ENCODE peak calls at places on chromosomes 12 and 14, in seven cellular contexts. One of them, this sample, is unnamed.

GRCh38 chr12:116156614-116157013 is 120.9 kb downstream of the MED13L start:
- DNase-seq in PC-9: no peak
- DNase-seq in effector memory CD8-positive, alpha-beta T cell: no peak
- DNase-seq in activated naive CD8-positive, alpha-beta T cell treated with anti-CD3 and anti-CD28 coated beads, Interleukin-2, amount 50 U/mL, for 24 hours: no peak
- DNase-seq in lower lobe of right lung: no peak
- DNase-seq in OCI-LY7: no peak
- DNase-seq in HS-5: no peak
- DNase-seq in this sample: no peak

GRCh38 chr12:84357314-84357713 is 555.3 kb downstream of the SLC6A15 start:
- DNase-seq in PC-9: no peak
- DNase-seq in effector memory CD8-positive, alpha-beta T cell: no peak
- DNase-seq in activated naive CD8-positive, alpha-beta T cell treated with anti-CD3 and anti-CD28 coated beads, Interleukin-2, amount 50 U/mL, for 24 hours: no peak
- DNase-seq in lower lobe of right lung: no peak
- DNase-seq in OCI-LY7: no peak
- DNase-seq in HS-5: no peak
- DNase-seq in this sample: no peak

GRCh38 chr12:25644964-25645363 is 91.9 kb upstream of the LMNTD1 start:
- DNase-seq in PC-9: no peak
- DNase-seq in effector memory CD8-positive, alpha-beta T cell: no peak
- DNase-seq in activated naive CD8-positive, alpha-beta T cell treated with anti-CD3 and anti-CD28 coated beads, Interleukin-2, amount 50 U/mL, for 24 hours: no peak
- DNase-seq in lower lobe of right lung: no peak
- DNase-seq in OCI-LY7: no peak
- DNase-seq in HS-5: no peak
- DNase-seq in this sample: no peak

GRCh38 chr14:87690076-87690661 is 302.8 kb downstream of the GALC start:
- DNase-seq in PC-9: no peak
- DNase-seq in effector memory CD8-positive, alpha-beta T cell: no peak
- DNase-seq in activated naive CD8-positive, alpha-beta T cell treated with anti-CD3 and anti-CD28 coated beads, Interleukin-2, amount 50 U/mL, for 24 hours: no peak
- DNase-seq in lower lobe of right lung: no peak
- DNase-seq in OCI-LY7: no peak
- DNase-seq in HS-5: no peak
- DNase-seq in this sample: no peak

GRCh38 chr14:99471731-99472130 is 8.9 kb downstream of the SETD3 start:
- DNase-seq in PC-9: no peak
- DNase-seq in effector memory CD8-positive, alpha-beta T cell: no peak
- DNase-seq in activated naive CD8-positive, alpha-beta T cell treated with anti-CD3 and anti-CD28 coated beads, Interleukin-2, amount 50 U/mL, for 24 hours: no peak
- DNase-seq in lower lobe of right lung: no peak
- DNase-seq in OCI-LY7: no peak
- DNase-seq in HS-5: no peak
- DNase-seq in this sample: no peak

GRCh38 chr12:14913381-14913781 is 25.0 kb downstream of the ERP27 start:
- DNase-seq in PC-9: peak; percentile 62
- DNase-seq in effector memory CD8-positive, alpha-beta T cell: no peak
- DNase-seq in activated naive CD8-positive, alpha-beta T cell treated with anti-CD3 and anti-CD28 coated beads, Interleukin-2, amount 50 U/mL, for 24 hours: no peak
- DNase-seq in lower lobe of right lung: no peak
- DNase-seq in OCI-LY7: no peak
- DNase-seq in HS-5: no peak
- DNase-seq in this sample: peak; percentile 37

GRCh38 chr14:36604757-36605505 is 22.5 kb upstream of the NKX2-8 start:
- DNase-seq in PC-9: peak; percentile 51
- DNase-seq in effector memory CD8-positive, alpha-beta T cell: no peak
- DNase-seq in activated naive CD8-positive, alpha-beta T cell treated with anti-CD3 and anti-CD28 coated beads, Interleukin-2, amount 50 U/mL, for 24 hours: no peak
- DNase-seq in lower lobe of right lung: no peak
- DNase-seq in OCI-LY7: peak; percentile 66
- DNase-seq in HS-5: peak; percentile 63
- DNase-seq in this sample: no peak

GRCh38 chr14:23436327-23437141 is 1.1 kb upstream of the MYH7 start:
- DNase-seq in PC-9: no peak
- DNase-seq in effector memory CD8-positive, alpha-beta T cell: no peak
- DNase-seq in activated naive CD8-positive, alpha-beta T cell treated with anti-CD3 and anti-CD28 coated beads, Interleukin-2, amount 50 U/mL, for 24 hours: no peak
- DNase-seq in lower lobe of right lung: no peak
- DNase-seq in OCI-LY7: no peak
- DNase-seq in HS-5: no peak
- DNase-seq in this sample: no peak

GRCh38 chr12:114869091-114869834 is 185.3 kb upstream of the TBX3 start:
- DNase-seq in PC-9: no peak
- DNase-seq in effector memory CD8-positive, alpha-beta T cell: no peak
- DNase-seq in activated naive CD8-positive, alpha-beta T cell treated with anti-CD3 and anti-CD28 coated beads, Interleukin-2, amount 50 U/mL, for 24 hours: no peak
- DNase-seq in lower lobe of right lung: no peak
- DNase-seq in OCI-LY7: no peak
- DNase-seq in HS-5: peak; percentile 13
- DNase-seq in this sample: no peak

GRCh38 chr12:45756666-45757065 is 27.2 kb downstream of the ARID2 start:
- DNase-seq in PC-9: no peak
- DNase-seq in effector memory CD8-positive, alpha-beta T cell: no peak
- DNase-seq in activated naive CD8-positive, alpha-beta T cell treated with anti-CD3 and anti-CD28 coated beads, Interleukin-2, amount 50 U/mL, for 24 hours: no peak
- DNase-seq in lower lobe of right lung: no peak
- DNase-seq in OCI-LY7: no peak
- DNase-seq in HS-5: no peak
- DNase-seq in this sample: no peak

GRCh38 chr14:98103705-98104104 is 1168.3 kb downstream of the BCL11B start:
- DNase-seq in PC-9: no peak
- DNase-seq in effector memory CD8-positive, alpha-beta T cell: no peak
- DNase-seq in activated naive CD8-positive, alpha-beta T cell treated with anti-CD3 and anti-CD28 coated beads, Interleukin-2, amount 50 U/mL, for 24 hours: no peak
- DNase-seq in lower lobe of right lung: no peak
- DNase-seq in OCI-LY7: no peak
- DNase-seq in HS-5: no peak
- DNase-seq in this sample: no peak

GRCh38 chr12:48183876-48184548 is 568 bp downstream of the CCDC184 start:
- DNase-seq in PC-9: no peak
- DNase-seq in effector memory CD8-positive, alpha-beta T cell: no peak
- DNase-seq in activated naive CD8-positive, alpha-beta T cell treated with anti-CD3 and anti-CD28 coated beads, Interleukin-2, amount 50 U/mL, for 24 hours: peak; percentile 23
- DNase-seq in lower lobe of right lung: no peak
- DNase-seq in OCI-LY7: no peak
- DNase-seq in HS-5: no peak
- DNase-seq in this sample: no peak

GRCh38 chr14:71235865-71236264 is 328.6 kb downstream of the PCNX1 start:
- DNase-seq in PC-9: no peak
- DNase-seq in effector memory CD8-positive, alpha-beta T cell: no peak
- DNase-seq in activated naive CD8-positive, alpha-beta T cell treated with anti-CD3 and anti-CD28 coated beads, Interleukin-2, amount 50 U/mL, for 24 hours: no peak
- DNase-seq in lower lobe of right lung: no peak
- DNase-seq in OCI-LY7: no peak
- DNase-seq in HS-5: no peak
- DNase-seq in this sample: peak; percentile 65

GRCh38 chr14:94113908-94114588 is 3.5 kb downstream of the IFI27 start:
- DNase-seq in PC-9: no peak
- DNase-seq in effector memory CD8-positive, alpha-beta T cell: no peak
- DNase-seq in activated naive CD8-positive, alpha-beta T cell treated with anti-CD3 and anti-CD28 coated beads, Interleukin-2, amount 50 U/mL, for 24 hours: no peak
- DNase-seq in lower lobe of right lung: no peak
- DNase-seq in OCI-LY7: no peak
- DNase-seq in HS-5: no peak
- DNase-seq in this sample: no peak

GRCh38 chr12:108638141-108638823 is 4.6 kb upstream of the SELPLG start:
- DNase-seq in PC-9: no peak
- DNase-seq in effector memory CD8-positive, alpha-beta T cell: no peak
- DNase-seq in activated naive CD8-positive, alpha-beta T cell treated with anti-CD3 and anti-CD28 coated beads, Interleukin-2, amount 50 U/mL, for 24 hours: no peak
- DNase-seq in lower lobe of right lung: peak; percentile 49
- DNase-seq in OCI-LY7: peak; percentile 77
- DNase-seq in HS-5: no peak
- DNase-seq in this sample: no peak

GRCh38 chr12:31238764-31239387 is 87.1 kb downstream of the SINHCAF start:
- DNase-seq in PC-9: peak; percentile 71
- DNase-seq in effector memory CD8-positive, alpha-beta T cell: peak; percentile 17
- DNase-seq in activated naive CD8-positive, alpha-beta T cell treated with anti-CD3 and anti-CD28 coated beads, Interleukin-2, amount 50 U/mL, for 24 hours: peak; percentile 70
- DNase-seq in lower lobe of right lung: no peak
- DNase-seq in OCI-LY7: peak; percentile 73
- DNase-seq in HS-5: peak; percentile 22
- DNase-seq in this sample: peak; percentile 70

GRCh38 chr12:19449814-19450213 is 10.5 kb downstream of the AEBP2 start:
- DNase-seq in PC-9: no peak
- DNase-seq in effector memory CD8-positive, alpha-beta T cell: no peak
- DNase-seq in activated naive CD8-positive, alpha-beta T cell treated with anti-CD3 and anti-CD28 coated beads, Interleukin-2, amount 50 U/mL, for 24 hours: no peak
- DNase-seq in lower lobe of right lung: no peak
- DNase-seq in OCI-LY7: no peak
- DNase-seq in HS-5: no peak
- DNase-seq in this sample: no peak

GRCh38 chr12:121214171-121214777 is 4.3 kb downstream of the P2RX4 start:
- DNase-seq in PC-9: no peak
- DNase-seq in effector memory CD8-positive, alpha-beta T cell: no peak
- DNase-seq in activated naive CD8-positive, alpha-beta T cell treated with anti-CD3 and anti-CD28 coated beads, Interleukin-2, amount 50 U/mL, for 24 hours: no peak
- DNase-seq in lower lobe of right lung: no peak
- DNase-seq in OCI-LY7: no peak
- DNase-seq in HS-5: peak; percentile 75
- DNase-seq in this sample: no peak

GRCh38 chr12:6089041-6089823 is 35.2 kb downstream of the VWF start:
- DNase-seq in PC-9: peak; percentile 76
- DNase-seq in effector memory CD8-positive, alpha-beta T cell: no peak
- DNase-seq in activated naive CD8-positive, alpha-beta T cell treated with anti-CD3 and anti-CD28 coated beads, Interleukin-2, amount 50 U/mL, for 24 hours: no peak
- DNase-seq in lower lobe of right lung: no peak
- DNase-seq in OCI-LY7: no peak
- DNase-seq in HS-5: no peak
- DNase-seq in this sample: no peak

GRCh38 chr12:124545508-124546418 is 21.6 kb downstream of the NCOR2 start:
- DNase-seq in PC-9: no peak
- DNase-seq in effector memory CD8-positive, alpha-beta T cell: no peak
- DNase-seq in activated naive CD8-positive, alpha-beta T cell treated with anti-CD3 and anti-CD28 coated beads, Interleukin-2, amount 50 U/mL, for 24 hours: peak; percentile 65
- DNase-seq in lower lobe of right lung: peak; percentile 68
- DNase-seq in OCI-LY7: no peak
- DNase-seq in HS-5: no peak
- DNase-seq in this sample: no peak

GRCh38 chr12:22684526-22685118 is 59.7 kb downstream of the ETNK1 start:
- DNase-seq in PC-9: no peak
- DNase-seq in effector memory CD8-positive, alpha-beta T cell: no peak
- DNase-seq in activated naive CD8-positive, alpha-beta T cell treated with anti-CD3 and anti-CD28 coated beads, Interleukin-2, amount 50 U/mL, for 24 hours: no peak
- DNase-seq in lower lobe of right lung: no peak
- DNase-seq in OCI-LY7: peak; percentile 48
- DNase-seq in HS-5: no peak
- DNase-seq in this sample: no peak

GRCh38 chr12:57092876-57093411 is 4.0 kb downstream of the NAB2 start:
- DNase-seq in PC-9: no peak
- DNase-seq in effector memory CD8-positive, alpha-beta T cell: no peak
- DNase-seq in activated naive CD8-positive, alpha-beta T cell treated with anti-CD3 and anti-CD28 coated beads, Interleukin-2, amount 50 U/mL, for 24 hours: no peak
- DNase-seq in lower lobe of right lung: no peak
- DNase-seq in OCI-LY7: no peak
- DNase-seq in HS-5: no peak
- DNase-seq in this sample: no peak

GRCh38 chr12:60921541-60921940 is 1325.7 kb downstream of the SLC16A7 start:
- DNase-seq in PC-9: no peak
- DNase-seq in effector memory CD8-positive, alpha-beta T cell: no peak
- DNase-seq in activated naive CD8-positive, alpha-beta T cell treated with anti-CD3 and anti-CD28 coated beads, Interleukin-2, amount 50 U/mL, for 24 hours: no peak
- DNase-seq in lower lobe of right lung: no peak
- DNase-seq in OCI-LY7: no peak
- DNase-seq in HS-5: no peak
- DNase-seq in this sample: no peak

GRCh38 chr14:74577247-74577947 is 34.6 kb downstream of the LTBP2 start:
- DNase-seq in PC-9: no peak
- DNase-seq in effector memory CD8-positive, alpha-beta T cell: no peak
- DNase-seq in activated naive CD8-positive, alpha-beta T cell treated with anti-CD3 and anti-CD28 coated beads, Interleukin-2, amount 50 U/mL, for 24 hours: no peak
- DNase-seq in lower lobe of right lung: peak; percentile 46
- DNase-seq in OCI-LY7: no peak
- DNase-seq in HS-5: no peak
- DNase-seq in this sample: no peak

This sample was measured in left cardiac atrium.